ENCODE peak calls at places on chromosomes 5 and 9, in seven cellular contexts. V is CD8-positive, alpha-beta T cell; K is effector memory CD4-positive, alpha-beta T cell; Q is PC-9; F is pancreas; A is mammary epithelial cell; D is psoas muscle. L is an unnamed sample.

GRCh38 chr5:61167382-61167781 is 5.1 kb upstream of the SMIM15 start:
- DNase-seq in V (no peak), K (no peak), Q (peak; percentile 11), F (no peak), A (peak; percentile 32), D (no peak), L (peak; percentile 44)

GRCh38 chr9:130728721-130729120 is 35.1 kb downstream of the EXOSC2 start:
- DNase-seq in V (no peak), K (no peak), Q (no peak), F (no peak), A (peak; percentile 44), D (no peak), L (no peak)

GRCh38 chr9:26744362-26744965 is 148.1 kb downstream of the CAAP1 start:
- DNase-seq in V (no peak), K (no peak), Q (no peak), F (no peak), A (peak; percentile 9), D (no peak), L (peak; percentile 33)

GRCh38 chr5:153523831-153524230 is 33.4 kb downstream of the GRIA1 start:
- DNase-seq in V (no peak), K (no peak), Q (no peak), F (no peak), A (no peak), D (peak; percentile 42), L (peak; percentile 17)

GRCh38 chr5:149162401-149163084 is 21.2 kb downstream of the ABLIM3 start:
- DNase-seq in V (no peak), K (no peak), Q (peak; percentile 48), F (no peak), A (peak; percentile 90), D (no peak), L (no peak)

GRCh38 chr9:16157216-16157615 is 604.4 kb downstream of the CCDC171 start:
- DNase-seq in V (no peak), K (no peak), Q (no peak), F (no peak), A (no peak), D (no peak), L (no peak)

GRCh38 chr9:11335011-11335410 is 722.2 kb upstream of the PTPRD start:
- DNase-seq in V (no peak), K (no peak), Q (no peak), F (no peak), A (no peak), D (no peak), L (no peak)

GRCh38 chr5:72702881-72703434 is 113.5 kb upstream of the TNPO1 start:
- DNase-seq in V (no peak), K (no peak), Q (no peak), F (no peak), A (no peak), D (no peak), L (no peak)

GRCh38 chr5:177403826-177404640 is 3.6 kb upstream of the PFN3 start:
- DNase-seq in V (peak; percentile 90), K (peak; percentile 80), Q (peak; percentile 86), F (peak; percentile 96), A (peak; percentile 65), D (peak; percentile 88), L (peak; percentile 93)

GRCh38 chr5:135434591-135435466 is 12.3 kb downstream of the DCANP1 start:
- DNase-seq in V (no peak), K (no peak), Q (no peak), F (no peak), A (no peak), D (no peak), L (no peak)

GRCh38 chr9:88373018-88373417 is 15.2 kb upstream of the SPIN1 start:
- DNase-seq in V (no peak), K (no peak), Q (no peak), F (no peak), A (no peak), D (no peak), L (no peak)

GRCh38 chr5:142472306-142472951 is 147.6 kb upstream of the SPRY4 start:
- DNase-seq in V (no peak), K (peak; percentile 36), Q (peak; percentile 57), F (no peak), A (peak; percentile 85), D (no peak), L (peak; percentile 21)

GRCh38 chr9:87107072-87107471 is 159.8 kb upstream of the GAS1 start:
- DNase-seq in V (no peak), K (no peak), Q (no peak), F (no peak), A (peak; percentile 93), D (no peak), L (no peak)

GRCh38 chr5:96033116-96033515 is 71.5 kb upstream of the ELL2 start:
- DNase-seq in V (no peak), K (no peak), Q (no peak), F (no peak), A (no peak), D (no peak), L (no peak)

GRCh38 chr9:35760651-35761050 is 6.6 kb upstream of the MSMP start:
- DNase-seq in V (no peak), K (no peak), Q (peak; percentile 40), F (no peak), A (peak; percentile 41), D (no peak), L (no peak)

GRCh38 chr9:134136117-134136996 is 475 bp downstream of the WDR5 start:
- DNase-seq in V (no peak), K (no peak), Q (peak; percentile 18), F (peak; percentile 81), A (peak; percentile 19), D (no peak), L (peak; percentile 56)

GRCh38 chr5:110590187-110590586 is 136.3 kb downstream of the TMEM232 start:
- DNase-seq in V (no peak), K (no peak), Q (no peak), F (no peak), A (peak; percentile 5), D (no peak), L (peak; percentile 30)

GRCh38 chr5:591746-592145 is 20.4 kb upstream of the CEP72 start:
- DNase-seq in V (no peak), K (no peak), Q (no peak), F (no peak), A (no peak), D (no peak), L (no peak)

GRCh38 chr9:76773051-76773450 is 8.8 kb downstream of the PCA3 start:
- DNase-seq in V (no peak), K (no peak), Q (no peak), F (no peak), A (no peak), D (no peak), L (no peak)

GRCh38 chr9:77019810-77020437 is 469 bp downstream of the FOXB2 start:
- DNase-seq in V (no peak), K (no peak), Q (no peak), F (peak; percentile 69), A (no peak), D (no peak), L (no peak)

GRCh38 chr9:14768561-14769234 is 46.2 kb upstream of the CER1 start:
- DNase-seq in V (no peak), K (no peak), Q (peak; percentile 2), F (no peak), A (peak; percentile 36), D (no peak), L (peak; percentile 67)

GRCh38 chr9:677461-678097 is 163.9 kb upstream of the DMRT1 start:
- DNase-seq in V (no peak), K (no peak), Q (no peak), F (no peak), A (no peak), D (no peak), L (no peak)

GRCh38 chr5:355379-355935 is 33.9 kb downstream of the AHRR start:
- DNase-seq in V (no peak), K (no peak), Q (no peak), F (no peak), A (no peak), D (no peak), L (peak; percentile 2)

GRCh38 chr9:16315720-16316119 is 554.8 kb downstream of the BNC2 start:
- DNase-seq in V (no peak), K (no peak), Q (no peak), F (no peak), A (no peak), D (no peak), L (no peak)

GRCh38 chr5:169013208-169013728 is 287.7 kb downstream of the SLIT3 start:
- DNase-seq in V (no peak), K (no peak), Q (no peak), F (no peak), A (peak; percentile 33), D (no peak), L (no peak)

GRCh38 chr5:150912312-150912814 is 7.6 kb upstream of the ZNF300 start:
- DNase-seq in V (no peak), K (no peak), Q (no peak), F (no peak), A (no peak), D (no peak), L (no peak)
- H3K9me3 ChIP-seq in V (peaks cover 9% of the 10 kb centered on the region), K (peaks cover 4% of the 10 kb centered on the region), Q (peaks cover 24% of the 10 kb centered on the region), F (no peaks in the 10 kb centered on the region), A (peaks cover 7% of the 10 kb centered on the region), D (peaks cover 74% of the 10 kb centered on the region), L (no peaks in the 10 kb centered on the region)

DNA sequence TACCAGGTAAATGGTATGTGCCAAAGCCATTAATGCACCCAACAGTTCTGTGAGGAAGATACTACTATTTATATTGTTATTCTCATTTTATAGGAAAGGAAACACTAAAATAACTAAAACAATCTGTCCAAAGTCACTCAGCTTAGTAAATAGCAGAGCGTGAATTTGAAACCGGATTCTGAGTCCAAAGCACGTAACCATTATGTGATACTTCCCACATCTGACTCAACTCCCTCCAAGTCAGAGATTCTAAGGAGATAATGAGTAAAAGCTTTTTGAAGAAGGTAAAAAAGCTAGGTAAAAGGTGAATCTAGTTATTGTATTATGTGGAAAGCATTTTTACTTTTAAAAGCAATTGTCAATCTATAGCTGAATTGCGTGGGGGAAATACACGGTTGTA is 208.9 kb downstream of the PBX3 start:
- DNase-seq in V (no peak), K (no peak), Q (no peak), F (no peak), A (no peak), D (no peak), L (no peak)
- H3K27ac ChIP-seq in V (no peak overlapping the region), K (no peak overlapping the region), Q (no peak overlapping the region), F (no peak overlapping the region), A (no peak overlapping the region), D (no peak overlapping the region), L (no peak overlapping the region)

GRCh38 chr5:180238631-180239030 is 29.6 kb upstream of the RASGEF1C start:
- DNase-seq in V (no peak), K (no peak), Q (no peak), F (no peak), A (no peak), D (no peak), L (no peak)
- H3K9me3 ChIP-seq in V (no peaks in the 10 kb centered on the region), K (peaks cover 6% of the 10 kb centered on the region), Q (peaks cover 7% of the 10 kb centered on the region), F (no peaks in the 10 kb centered on the region), A (no peaks in the 10 kb centered on the region), D (peaks cover 14% of the 10 kb centered on the region), L (no peaks in the 10 kb centered on the region)

GRCh38 chr5:16808936-16809815 is 126.9 kb downstream of the MYO10 start:
- DNase-seq in V (no peak), K (no peak), Q (no peak), F (no peak), A (no peak), D (no peak), L (no peak)

GRCh38 chr5:16812911-16813310 is 123.2 kb downstream of the MYO10 start:
- DNase-seq in V (no peak), K (no peak), Q (peak; percentile 82), F (no peak), A (peak; percentile 55), D (no peak), L (peak; percentile 73)

GRCh38 chr5:16812448-16812847 is 123.6 kb downstream of the MYO10 start:
- DNase-seq in V (no peak), K (no peak), Q (no peak), F (no peak), A (no peak), D (no peak), L (no peak)

GRCh38 chr5:16809816-16810502 is 126.1 kb downstream of the MYO10 start:
- DNase-seq in V (no peak), K (no peak), Q (peak; percentile 64), F (no peak), A (no peak), D (no peak), L (no peak)

GRCh38 chr5:16810503-16810854 is 125.6 kb downstream of the MYO10 start:
- DNase-seq in V (no peak), K (no peak), Q (no peak), F (no peak), A (no peak), D (no peak), L (no peak)
- H3K27ac ChIP-seq in V (no peak overlapping the region), K (no peak overlapping the region), Q (no peak overlapping the region), F (no peak overlapping the region), A (no peak overlapping the region), D (no peak overlapping the region), L (no peak overlapping the region)

L was measured in hepatocyte.